ENCODE peak calls at places on chromosomes 12 and 14, in six cellular contexts. U is H1, T is mesendoderm, E is neuronal stem cell, M is IMR-90, G is H9. J is an unnamed sample.

GRCh38 chr14:22282429-22282828 is 306.6 kb downstream of the DAD1 start:
- DNase-seq in U (no peak), T (no peak), E (no peak), M (no peak), G (no peak), J (no peak)

GRCh38 chr12:79407671-79408622 is 282.8 kb downstream of the PAWR start:
- DNase-seq in U (peak; percentile 38), T (peak; percentile 90), E (peak; percentile 41), M (peak; percentile 91), G (peak; percentile 73), J (peak; percentile 88)

GRCh38 chr14:59189281-59189821 is 884 bp downstream of the DAAM1 start:
- DNase-seq in U (no peak), T (peak; percentile 79), E (peak; percentile 17), M (peak; percentile 18), G (peak; percentile 28), J (no peak)

GRCh38 chr14:104586832-104587620 is 7.5 kb downstream of the C14orf180 start:
- DNase-seq in U (no peak), T (no peak), E (no peak), M (no peak), G (no peak), J (no peak)

GRCh38 chr12:6958609-6959375 is 7.6 kb downstream of the PTPN6 start:
- DNase-seq in U (no peak), T (no peak), E (no peak), M (no peak), G (no peak), J (no peak)

GRCh38 chr12:41242613-41243012 is 54.5 kb downstream of the PDZRN4 start:
- DNase-seq in U (no peak), T (peak; percentile 2), E (no peak), M (no peak), G (no peak), J (peak; percentile 11)

GRCh38 chr12:96271469-96272199 is 77.5 kb downstream of the ELK3 start:
- DNase-seq in U (no peak), T (no peak), E (no peak), M (peak; percentile 65), G (no peak), J (no peak)

GRCh38 chr14:70186826-70187483 is 1.8 kb downstream of the SLC8A3 start:
- DNase-seq in U (no peak), T (no peak), E (no peak), M (no peak), G (peak; percentile 59), J (no peak)

GRCh38 chr12:14691560-14691959 is 4.8 kb downstream of the GUCY2C start:
- DNase-seq in U (no peak), T (no peak), E (no peak), M (no peak), G (no peak), J (no peak)

GRCh38 chr12:54163147-54163546 is 25.6 kb downstream of the SMUG1 start:
- DNase-seq in U (no peak), T (no peak), E (no peak), M (no peak), G (no peak), J (no peak)

GRCh38 chr12:39581592-39581991 is 38.0 kb downstream of the ABCD2 start:
- DNase-seq in U (no peak), T (no peak), E (no peak), M (no peak), G (no peak), J (peak; percentile 26)

GRCh38 chr12:104557488-104558195 is 100.9 kb downstream of the CHST11 start:
- DNase-seq in U (no peak), T (no peak), E (no peak), M (no peak), G (no peak), J (no peak)

GRCh38 chr12:132452596-132453350 is 37.2 kb upstream of the FBRSL1 start:
- DNase-seq in U (no peak), T (no peak), E (no peak), M (no peak), G (no peak), J (no peak)

GRCh38 chr12:132449565-132450390 is 40.2 kb upstream of the FBRSL1 start:
- DNase-seq in U (no peak), T (no peak), E (no peak), M (no peak), G (no peak), J (no peak)

GRCh38 chr12:132451836-132452195 is 38.1 kb upstream of the FBRSL1 start:
- DNase-seq in U (no peak), T (no peak), E (no peak), M (no peak), G (no peak), J (no peak)

GRCh38 chr12:132450391-132451171 is 39.4 kb upstream of the FBRSL1 start:
- DNase-seq in U (no peak), T (no peak), E (no peak), M (no peak), G (no peak), J (no peak)

GRCh38 chr12:132451172-132451835 is 38.6 kb upstream of the FBRSL1 start:
- DNase-seq in U (no peak), T (no peak), E (no peak), M (no peak), G (no peak), J (no peak)
- H2BK15ac ChIP-seq in U (no peak overlapping the region), T (no peak overlapping the region), E (peak overlapping the region; percentile 91), M (no peak overlapping the region), G (no peak overlapping the region), J (no peak overlapping the region)

GRCh38 chr12:1435044-1435443 is 159.3 kb downstream of the FBXL14 start:
- DNase-seq in U (no peak), T (no peak), E (no peak), M (no peak), G (no peak), J (no peak)

GRCh38 chr12:1435456-1435855 is 158.9 kb downstream of the FBXL14 start:
- DNase-seq in U (no peak), T (no peak), E (no peak), M (peak; percentile 53), G (no peak), J (no peak)

GRCh38 chr12:1434296-1434955 is 160.0 kb downstream of the FBXL14 start:
- DNase-seq in U (no peak), T (no peak), E (no peak), M (no peak), G (no peak), J (no peak)

GRCh38 chr12:1436996-1437395 is 157.4 kb downstream of the FBXL14 start:
- DNase-seq in U (no peak), T (no peak), E (no peak), M (no peak), G (no peak), J (no peak)

GRCh38 chr12:1436015-1436414 is 158.4 kb downstream of the FBXL14 start:
- DNase-seq in U (no peak), T (no peak), E (no peak), M (no peak), G (no peak), J (no peak)
- H2BK5ac ChIP-seq in U (no peak overlapping the region), T (no peak overlapping the region), E (no peak overlapping the region), M (no peak overlapping the region), G (no peak overlapping the region), J (no peak overlapping the region)

GRCh38 chr14:67722293-67722692 is 20.6 kb downstream of the RDH12 start:
- DNase-seq in U (no peak), T (peak; percentile 63), E (no peak), M (peak; percentile 37), G (peak; percentile 58), J (no peak)

GRCh38 chr14:67719866-67720265 is 18.2 kb downstream of the RDH12 start:
- DNase-seq in U (no peak), T (no peak), E (no peak), M (no peak), G (no peak), J (no peak)

GRCh38 chr14:67721851-67722250 is 20.2 kb downstream of the RDH12 start:
- DNase-seq in U (no peak), T (no peak), E (no peak), M (no peak), G (no peak), J (no peak)

GRCh38 chr14:67718265-67718664 is 16.6 kb downstream of the RDH12 start:
- DNase-seq in U (no peak), T (no peak), E (no peak), M (no peak), G (no peak), J (no peak)

GRCh38 chr14:67717048-67717447 is 15.4 kb downstream of the RDH12 start:
- DNase-seq in U (no peak), T (no peak), E (no peak), M (no peak), G (no peak), J (no peak)
- H2BK15ac ChIP-seq in U (no peak overlapping the region), T (no peak overlapping the region), E (no peak overlapping the region), M (no peak overlapping the region), G (no peak overlapping the region), J (no peak overlapping the region)

GRCh38 chr14:96269359-96269710 is 13.3 kb downstream of the BDKRB1 start:
- DNase-seq in U (no peak), T (no peak), E (no peak), M (no peak), G (peak; percentile 22), J (no peak)

GRCh38 chr14:96265387-96265786 is 9.4 kb downstream of the BDKRB1 start:
- DNase-seq in U (no peak), T (no peak), E (no peak), M (peak; percentile 19), G (no peak), J (no peak)

GRCh38 chr14:96268426-96269358 is 12.7 kb downstream of the BDKRB1 start:
- DNase-seq in U (no peak), T (no peak), E (no peak), M (peak; percentile 99), G (peak; percentile 19), J (peak; percentile 98)

GRCh38 chr14:96267336-96267735 is 11.3 kb downstream of the BDKRB1 start:
- DNase-seq in U (no peak), T (peak; percentile 25), E (no peak), M (peak; percentile 91), G (peak; percentile 16), J (peak; percentile 56)

DNA sequence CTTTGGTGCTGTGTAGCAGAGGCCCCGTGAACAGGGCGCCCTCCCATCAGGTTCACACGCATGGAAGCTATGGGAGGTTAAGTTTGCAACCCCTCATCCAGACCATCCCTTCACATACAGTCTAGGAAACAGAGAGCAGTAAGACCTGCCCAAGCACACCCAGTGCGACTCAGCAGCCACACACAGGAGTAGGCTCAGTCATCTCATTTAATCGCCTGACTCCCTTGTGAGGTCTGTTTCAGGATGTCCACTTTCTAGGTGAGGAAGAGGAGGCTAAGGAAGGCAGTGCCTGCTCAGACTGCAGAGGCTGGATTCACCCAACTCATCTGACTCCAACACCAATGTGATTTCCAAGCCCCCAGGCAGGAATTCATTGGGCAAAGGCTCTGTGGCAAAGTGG is 11.9 kb downstream of the BDKRB1 start:
- DNase-seq in U (no peak), T (no peak), E (no peak), M (peak; percentile 69), G (peak; percentile 9), J (no peak)
- H2BK5ac ChIP-seq in U (no peak overlapping the region), T (no peak overlapping the region), E (no peak overlapping the region), M (peak overlapping the region; percentile 86), G (no peak overlapping the region), J (peak overlapping the region; percentile 95)

J was measured in mesenchymal stem cell.